ENCODE peak calls at places on chromosomes 2 and 18, in seven cellular contexts. Z, L, E, A, P, I and O are unnamed samples.

GRCh38 chr2:104769096-104769495 is 84.8 kb upstream of the POU3F3 start:
- DNase-seq in E (no peak), A (no peak), I (no peak), P (no peak), Z (no peak), L (no peak), O (no peak)

GRCh38 chr2:191759650-191760049 is 81.7 kb downstream of the NABP1 start:
- DNase-seq in L (no peak), I (no peak), Z (no peak), E (no peak), P (no peak), A (no peak), O (no peak)

GRCh38 chr2:175309799-175310198 is 128.3 kb upstream of the ATP5MC3 start:
- DNase-seq in Z (no peak), I (peak), P (no peak), L (peak), E (peak), A (peak), O (no peak)

GRCh38 chr2:63058742-63059433 is 8.3 kb downstream of the OTX1 start:
- DNase-seq in I (no peak), Z (no peak), E (no peak), P (no peak), A (peak), L (peak), O (no peak)

GRCh38 chr2:217642944-217643343 is 359.9 kb downstream of the TNS1 start:
- DNase-seq in I (no peak), A (no peak), E (no peak), P (no peak), Z (no peak), L (no peak), O (no peak)

GRCh38 chr18:9708882-9709877 is 1.1 kb downstream of the RAB31 start:
- DNase-seq in A (no peak), P (no peak), E (no peak), Z (no peak), I (no peak), L (no peak), O (peak)

GRCh38 chr2:12982149-12982584 is 265.4 kb downstream of the TRIB2 start:
- DNase-seq in I (no peak), Z (no peak), A (peak), L (no peak), P (no peak), E (peak), O (no peak)

GRCh38 chr2:239245107-239245506 is 155.7 kb downstream of the HDAC4 start:
- DNase-seq in A (no peak), P (no peak), I (no peak), L (no peak), Z (no peak), E (no peak), O (no peak)

GRCh38 chr2:85959826-85960225 is 71.0 kb upstream of the ST3GAL5 start:
- DNase-seq in A (no peak), E (no peak), P (no peak), L (no peak), I (no peak), Z (no peak), O (peak)

GRCh38 chr2:173286153-173286809 is 68.4 kb upstream of the CDCA7 start:
- DNase-seq in P (no peak), E (no peak), A (no peak), L (no peak), I (no peak), Z (no peak), O (no peak)

GRCh38 chr2:75560768-75561565 is at the start of gene EVA1A:
- DNase-seq in I (peak), A (peak), L (peak), Z (no peak), P (peak), E (peak), O (peak)

GRCh38 chr2:237627463-237628321 is at the start of gene LRRFIP1:
- DNase-seq in I (peak), L (peak), Z (no peak), A (peak), E (no peak), P (no peak), O (no peak)

GRCh38 chr18:10301831-10302483 is 152.5 kb upstream of the APCDD1 start:
- DNase-seq in I (no peak), A (no peak), E (no peak), P (no peak), L (no peak), Z (no peak), O (no peak)

GRCh38 chr18:77763530-77763929 is 513.9 kb downstream of the GALR1 start:
- DNase-seq in E (no peak), I (no peak), A (no peak), P (no peak), Z (no peak), L (no peak), O (no peak)

GRCh38 chr2:35428548-35428947 is 927.0 kb upstream of the CRIM1 start:
- DNase-seq in L (no peak), E (no peak), A (peak), P (no peak), I (no peak), Z (no peak), O (no peak)

GRCh38 chr2:239044336-239044735 is 196.5 kb downstream of the TWIST2 start:
- DNase-seq in L (no peak), P (no peak), A (no peak), I (no peak), E (no peak), Z (no peak), O (no peak)

GRCh38 chr2:15861172-15861822 is 79.1 kb upstream of the MYCN start:
- DNase-seq in Z (no peak), E (no peak), I (no peak), L (no peak), P (no peak), A (no peak), O (no peak)

GRCh38 chr18:73752546-73752945 is 395.1 kb downstream of the FBXO15 start:
- DNase-seq in P (no peak), E (peak), L (no peak), Z (no peak), I (no peak), A (no peak), O (no peak)

GRCh38 chr2:127655209-127656073 is 9.5 kb downstream of the GPR17 start:
- DNase-seq in Z (no peak), L (no peak), A (no peak), E (no peak), P (no peak), I (no peak), O (no peak)

GRCh38 chr2:26768759-26769500 is 4.8 kb downstream of the SLC35F6 start:
- DNase-seq in P (no peak), I (no peak), E (no peak), L (no peak), A (no peak), Z (peak), O (peak)

GRCh38 chr2:7692657-7693161 is 775.5 kb downstream of the RNF144A start:
- DNase-seq in A (no peak), L (no peak), Z (no peak), P (peak), I (no peak), E (peak), O (no peak)

GRCh38 chr2:51013060-51013746 is 18.7 kb downstream of the NRXN1 start:
- DNase-seq in P (no peak), Z (no peak), E (peak), A (no peak), L (no peak), I (no peak), O (no peak)

GRCh38 chr18:77131652-77132368 is 773 bp downstream of the MBP start:
- DNase-seq in E (no peak), A (peak), Z (no peak), L (peak), P (no peak), I (peak), O (no peak)

GRCh38 chr2:94993176-94994062 is 32.1 kb upstream of the MAL start:
- DNase-seq in I (no peak), A (no peak), Z (no peak), E (no peak), P (no peak), L (no peak), O (no peak)

GRCh38 chr2:240655931-240656886 is 26.5 kb downstream of the AQP12B start:
- DNase-seq in P (no peak), A (no peak), E (peak), Z (no peak), L (no peak), I (no peak), O (no peak)

GRCh38 chr2:62254424-62255266 is 58.7 kb downstream of the B3GNT2 start:
- DNase-seq in L (no peak), E (no peak), I (no peak), A (no peak), Z (no peak), P (no peak), O (no peak)

GRCh38 chr2:120539937-120540718 is 194.2 kb downstream of the INHBB start:
- DNase-seq in I (peak), E (peak), Z (no peak), P (peak), A (peak), L (no peak), O (peak)

GRCh38 chr2:10300997-10301945 is 1.4 kb upstream of the HPCAL1 start:
- DNase-seq in Z (no peak), A (no peak), L (no peak), P (no peak), I (no peak), E (no peak), O (no peak)

GRCh38 chr2:221347471-221347870 is 224.6 kb downstream of the EPHA4 start:
- DNase-seq in P (no peak), E (peak), A (no peak), Z (no peak), I (no peak), L (no peak), O (no peak)

GRCh38 chr2:239157269-239157668 is 243.6 kb downstream of the HDAC4 start:
- DNase-seq in I (no peak), Z (peak), P (no peak), E (no peak), A (peak), L (no peak), O (peak)

GRCh38 chr2:674319-674985 is 2.8 kb downstream of the TMEM18 start:
- DNase-seq in I (no peak), P (no peak), Z (no peak), E (no peak), L (no peak), A (no peak), O (no peak)

GRCh38 chr2:240143801-240144648 is 3.6 kb upstream of the OTOS start:
- DNase-seq in Z (peak), A (peak), I (peak), E (peak), P (peak), L (peak), O (peak)

GRCh38 chr2:20224191-20224715 is 677 bp downstream of the SDC1 start:
- DNase-seq in L (no peak), A (peak), Z (no peak), E (no peak), I (no peak), P (no peak), O (no peak)

GRCh38 chr2:36561223-36561944 is 36.6 kb downstream of the FEZ2 start:
- DNase-seq in Z (no peak), E (peak), L (no peak), P (peak), I (peak), A (no peak), O (peak)

GRCh38 chr2:20129320-20130274 is 78.2 kb upstream of the LAPTM4A start:
- DNase-seq in A (no peak), L (no peak), Z (no peak), P (no peak), I (no peak), E (no peak), O (no peak)

GRCh38 chr2:160652236-160652635 is 158.6 kb upstream of the RBMS1 start:
- DNase-seq in E (no peak), P (no peak), Z (no peak), I (no peak), A (no peak), L (no peak), O (no peak)

GRCh38 chr2:215970425-215970824 is 42.9 kb downstream of the MREG start:
- DNase-seq in Z (no peak), L (no peak), P (no peak), A (no peak), I (no peak), E (peak), O (no peak)